ENCODE peak calls at places on chromosome 9, in nine cellular contexts. One of them, this sample, is unnamed.

GRCh38 chr9:33025572-33026347 is 687 bp downstream of the DNAJA1 start:
- DNase-seq in lower lobe of right lung: peak
- DNase-seq in esophagus muscularis mucosa: no peak
- DNase-seq in HL-60: no peak
- DNase-seq in LNCaP clone FGC: no peak
- DNase-seq in spleen: peak
- DNase-seq in thyroid gland: peak
- DNase-seq in OCI-LY7: peak
- DNase-seq in tibial nerve: peak
- DNase-seq in this sample: peak

GRCh38 chr9:104849023-104849422 is 78.9 kb downstream of the ABCA1 start:
- DNase-seq in lower lobe of right lung: no peak
- DNase-seq in esophagus muscularis mucosa: no peak
- DNase-seq in HL-60: no peak
- DNase-seq in LNCaP clone FGC: no peak
- DNase-seq in spleen: no peak
- DNase-seq in thyroid gland: no peak
- DNase-seq in OCI-LY7: no peak
- DNase-seq in tibial nerve: no peak
- DNase-seq in this sample: no peak

GRCh38 chr9:33311953-33312352 is 21.6 kb downstream of the NFX1 start:
- DNase-seq in lower lobe of right lung: no peak
- DNase-seq in esophagus muscularis mucosa: no peak
- DNase-seq in HL-60: no peak
- DNase-seq in LNCaP clone FGC: no peak
- DNase-seq in spleen: no peak
- DNase-seq in thyroid gland: no peak
- DNase-seq in OCI-LY7: no peak
- DNase-seq in tibial nerve: no peak
- DNase-seq in this sample: no peak

GRCh38 chr9:110241491-110242321 is 14.6 kb downstream of the TXN start:
- DNase-seq in lower lobe of right lung: no peak
- DNase-seq in esophagus muscularis mucosa: no peak
- DNase-seq in HL-60: no peak
- DNase-seq in LNCaP clone FGC: no peak
- DNase-seq in spleen: no peak
- DNase-seq in thyroid gland: no peak
- DNase-seq in OCI-LY7: no peak
- DNase-seq in tibial nerve: no peak
- DNase-seq in this sample: no peak

GRCh38 chr9:112852741-112853505 is 37.8 kb downstream of the SLC46A2 start:
- DNase-seq in lower lobe of right lung: no peak
- DNase-seq in esophagus muscularis mucosa: no peak
- DNase-seq in HL-60: no peak
- DNase-seq in LNCaP clone FGC: no peak
- DNase-seq in spleen: no peak
- DNase-seq in thyroid gland: no peak
- DNase-seq in OCI-LY7: no peak
- DNase-seq in tibial nerve: no peak
- DNase-seq in this sample: peak

GRCh38 chr9:87783180-87783579 is 57.3 kb downstream of the CTSL start:
- DNase-seq in lower lobe of right lung: no peak
- DNase-seq in esophagus muscularis mucosa: no peak
- DNase-seq in HL-60: peak
- DNase-seq in LNCaP clone FGC: no peak
- DNase-seq in spleen: no peak
- DNase-seq in thyroid gland: no peak
- DNase-seq in OCI-LY7: no peak
- DNase-seq in tibial nerve: no peak
- DNase-seq in this sample: no peak

GRCh38 chr9:114089206-114089840 is 9.8 kb downstream of the KIF12 start:
- DNase-seq in lower lobe of right lung: no peak
- DNase-seq in esophagus muscularis mucosa: no peak
- DNase-seq in HL-60: no peak
- DNase-seq in LNCaP clone FGC: no peak
- DNase-seq in spleen: peak
- DNase-seq in thyroid gland: no peak
- DNase-seq in OCI-LY7: no peak
- DNase-seq in tibial nerve: no peak
- DNase-seq in this sample: no peak

GRCh38 chr9:137113385-137114159 is 961 bp downstream of the DPP7 start:
- DNase-seq in lower lobe of right lung: no peak
- DNase-seq in esophagus muscularis mucosa: no peak
- DNase-seq in HL-60: no peak
- DNase-seq in LNCaP clone FGC: no peak
- DNase-seq in spleen: no peak
- DNase-seq in thyroid gland: no peak
- DNase-seq in OCI-LY7: no peak
- DNase-seq in tibial nerve: no peak
- DNase-seq in this sample: no peak

GRCh38 chr9:137254624-137255447 is at the start of gene NELFB:
- DNase-seq in lower lobe of right lung: peak
- DNase-seq in esophagus muscularis mucosa: peak
- DNase-seq in HL-60: peak
- DNase-seq in LNCaP clone FGC: peak
- DNase-seq in spleen: peak
- DNase-seq in thyroid gland: peak
- DNase-seq in OCI-LY7: peak
- DNase-seq in tibial nerve: peak
- DNase-seq in this sample: peak

GRCh38 chr9:136886610-136887597 is 588 bp downstream of the TRAF2 start:
- DNase-seq in lower lobe of right lung: no peak
- DNase-seq in esophagus muscularis mucosa: no peak
- DNase-seq in HL-60: no peak
- DNase-seq in LNCaP clone FGC: no peak
- DNase-seq in spleen: no peak
- DNase-seq in thyroid gland: peak
- DNase-seq in OCI-LY7: peak
- DNase-seq in tibial nerve: no peak
- DNase-seq in this sample: no peak

GRCh38 chr9:126519660-126520425 is 93.9 kb upstream of the LMX1B start:
- DNase-seq in lower lobe of right lung: peak
- DNase-seq in esophagus muscularis mucosa: no peak
- DNase-seq in HL-60: no peak
- DNase-seq in LNCaP clone FGC: no peak
- DNase-seq in spleen: peak
- DNase-seq in thyroid gland: no peak
- DNase-seq in OCI-LY7: no peak
- DNase-seq in tibial nerve: no peak
- DNase-seq in this sample: no peak

GRCh38 chr9:132942541-132943182 is 1.8 kb downstream of the TSC1 start:
- DNase-seq in lower lobe of right lung: no peak
- DNase-seq in esophagus muscularis mucosa: no peak
- DNase-seq in HL-60: no peak
- DNase-seq in LNCaP clone FGC: no peak
- DNase-seq in spleen: no peak
- DNase-seq in thyroid gland: no peak
- DNase-seq in OCI-LY7: peak
- DNase-seq in tibial nerve: no peak
- DNase-seq in this sample: no peak

GRCh38 chr9:126342621-126343031 is 16.0 kb downstream of the MVB12B start:
- DNase-seq in lower lobe of right lung: no peak
- DNase-seq in esophagus muscularis mucosa: no peak
- DNase-seq in HL-60: no peak
- DNase-seq in LNCaP clone FGC: no peak
- DNase-seq in spleen: no peak
- DNase-seq in thyroid gland: no peak
- DNase-seq in OCI-LY7: no peak
- DNase-seq in tibial nerve: no peak
- DNase-seq in this sample: no peak

GRCh38 chr9:126536836-126537465 is 76.8 kb upstream of the LMX1B start:
- DNase-seq in lower lobe of right lung: peak
- DNase-seq in esophagus muscularis mucosa: no peak
- DNase-seq in HL-60: no peak
- DNase-seq in LNCaP clone FGC: no peak
- DNase-seq in spleen: peak
- DNase-seq in thyroid gland: no peak
- DNase-seq in OCI-LY7: no peak
- DNase-seq in tibial nerve: no peak
- DNase-seq in this sample: no peak

GRCh38 chr9:115653231-115653630 is 500.4 kb upstream of the PAPPA start:
- DNase-seq in lower lobe of right lung: no peak
- DNase-seq in esophagus muscularis mucosa: no peak
- DNase-seq in HL-60: no peak
- DNase-seq in LNCaP clone FGC: no peak
- DNase-seq in spleen: no peak
- DNase-seq in thyroid gland: no peak
- DNase-seq in OCI-LY7: no peak
- DNase-seq in tibial nerve: no peak
- DNase-seq in this sample: no peak
- TF ChIP-seq CTCF in lower lobe of right lung: no peak
- TF ChIP-seq CTCF in esophagus muscularis mucosa: no peak
- TF ChIP-seq CTCF in HL-60: no peak
- TF ChIP-seq CTCF in LNCaP clone FGC: no peak
- TF ChIP-seq CTCF in spleen: no peak
- TF ChIP-seq CTCF in thyroid gland: no peak
- TF ChIP-seq CTCF in OCI-LY7: no peak
- TF ChIP-seq CTCF in tibial nerve: no peak
- TF ChIP-seq CTCF in this sample: no peak

DNA sequence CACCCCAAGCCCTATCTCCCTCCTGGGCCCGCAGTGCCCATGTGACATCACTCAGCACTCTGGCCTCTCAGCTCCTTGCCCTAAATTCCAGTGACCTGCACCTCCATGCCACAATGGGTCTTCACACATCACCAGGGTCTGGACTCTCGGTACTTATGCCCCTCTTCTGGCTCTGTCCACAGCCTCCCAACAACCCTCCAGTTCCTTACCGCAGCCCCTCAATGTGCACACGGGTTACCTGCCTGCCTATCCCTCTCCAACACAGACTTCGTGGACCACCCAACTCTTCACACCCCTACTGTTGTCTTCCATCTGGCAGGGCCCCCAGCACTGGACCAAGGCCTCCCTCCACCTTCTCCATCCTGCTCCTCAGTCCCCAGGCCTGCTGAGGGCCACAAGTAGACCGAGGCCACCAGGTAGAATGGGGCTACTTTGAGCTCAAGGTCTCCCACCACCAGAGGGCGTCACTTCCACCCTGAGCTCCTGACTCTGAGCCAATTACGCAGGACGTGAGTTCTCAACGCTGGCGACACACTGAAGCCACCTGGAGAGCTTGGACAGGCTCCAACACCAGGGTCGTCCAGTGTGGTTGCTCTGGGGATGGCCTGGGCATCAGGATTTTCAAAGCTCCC is 172.1 kb downstream of the GABBR2 start:
- DNase-seq in lower lobe of right lung: no peak
- DNase-seq in esophagus muscularis mucosa: peak
- DNase-seq in HL-60: peak
- DNase-seq in LNCaP clone FGC: no peak
- DNase-seq in spleen: no peak
- DNase-seq in thyroid gland: no peak
- DNase-seq in OCI-LY7: peak
- DNase-seq in tibial nerve: no peak
- DNase-seq in this sample: peak
- TF ChIP-seq CTCF in lower lobe of right lung: peak
- TF ChIP-seq CTCF in esophagus muscularis mucosa: no peak
- TF ChIP-seq CTCF in HL-60: peak
- TF ChIP-seq CTCF in LNCaP clone FGC: peak
- TF ChIP-seq CTCF in spleen: no peak
- TF ChIP-seq CTCF in thyroid gland: no peak
- TF ChIP-seq CTCF in OCI-LY7: peak
- TF ChIP-seq CTCF in tibial nerve: no peak
- TF ChIP-seq CTCF in this sample: peak

DNA sequence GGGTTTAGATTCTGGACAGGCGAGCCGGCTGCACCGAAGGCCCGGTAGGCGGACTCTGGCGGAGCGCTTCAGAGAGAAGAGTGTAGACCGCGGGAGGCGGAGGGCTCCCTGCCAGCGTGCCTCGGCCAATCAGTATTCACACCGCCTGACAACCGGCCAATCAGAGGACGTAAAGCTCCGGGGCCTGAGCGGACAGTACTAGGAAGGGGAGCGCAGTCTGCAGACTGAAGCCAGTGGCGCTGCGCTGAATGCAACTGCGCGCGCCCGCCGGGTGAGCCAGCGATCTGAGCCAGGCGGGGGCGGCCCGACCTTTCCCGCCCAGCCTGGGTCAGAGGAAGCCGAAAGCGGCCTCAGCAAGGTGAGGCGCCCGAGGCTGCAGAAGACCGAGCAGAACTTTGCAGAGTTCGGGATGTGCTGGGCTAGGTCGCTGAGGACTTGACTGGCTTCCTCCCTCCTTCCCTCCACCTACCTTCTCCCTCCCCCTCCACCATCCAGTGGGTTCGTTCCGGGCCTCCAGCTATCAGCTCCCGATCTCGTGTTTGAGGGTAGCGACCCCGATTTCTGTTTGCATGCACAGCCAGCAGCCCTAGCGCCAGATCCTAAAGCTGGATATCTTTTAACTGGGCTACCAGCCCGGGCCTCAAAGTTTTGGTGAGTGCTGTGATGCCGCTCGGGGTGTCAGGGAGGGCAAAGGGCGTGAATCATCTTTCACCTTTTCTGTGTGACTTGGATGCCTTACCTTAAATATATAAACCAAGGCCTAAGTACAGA is at the start of gene DMRT2:
- DNase-seq in lower lobe of right lung: peak
- DNase-seq in esophagus muscularis mucosa: peak
- DNase-seq in HL-60: no peak
- DNase-seq in LNCaP clone FGC: peak
- DNase-seq in spleen: no peak
- DNase-seq in thyroid gland: peak
- DNase-seq in OCI-LY7: peak
- DNase-seq in tibial nerve: peak
- DNase-seq in this sample: peak
- TF ChIP-seq CTCF in lower lobe of right lung: no peak
- TF ChIP-seq CTCF in esophagus muscularis mucosa: no peak
- TF ChIP-seq CTCF in HL-60: no peak
- TF ChIP-seq CTCF in LNCaP clone FGC: no peak
- TF ChIP-seq CTCF in spleen: no peak
- TF ChIP-seq CTCF in thyroid gland: no peak
- TF ChIP-seq CTCF in OCI-LY7: no peak
- TF ChIP-seq CTCF in tibial nerve: peak
- TF ChIP-seq CTCF in this sample: no peak

GRCh38 chr9:77750284-77750683 is 102.2 kb upstream of the GNA14 start:
- DNase-seq in lower lobe of right lung: no peak
- DNase-seq in esophagus muscularis mucosa: no peak
- DNase-seq in HL-60: no peak
- DNase-seq in LNCaP clone FGC: no peak
- DNase-seq in spleen: no peak
- DNase-seq in thyroid gland: no peak
- DNase-seq in OCI-LY7: no peak
- DNase-seq in tibial nerve: no peak
- DNase-seq in this sample: no peak

GRCh38 chr9:77752566-77752965 is 104.4 kb upstream of the GNA14 start:
- DNase-seq in lower lobe of right lung: no peak
- DNase-seq in esophagus muscularis mucosa: no peak
- DNase-seq in HL-60: no peak
- DNase-seq in LNCaP clone FGC: no peak
- DNase-seq in spleen: no peak
- DNase-seq in thyroid gland: no peak
- DNase-seq in OCI-LY7: no peak
- DNase-seq in tibial nerve: no peak
- DNase-seq in this sample: no peak

GRCh38 chr9:77753183-77753582 is 105.1 kb upstream of the GNA14 start:
- DNase-seq in lower lobe of right lung: no peak
- DNase-seq in esophagus muscularis mucosa: no peak
- DNase-seq in HL-60: no peak
- DNase-seq in LNCaP clone FGC: no peak
- DNase-seq in spleen: no peak
- DNase-seq in thyroid gland: no peak
- DNase-seq in OCI-LY7: no peak
- DNase-seq in tibial nerve: no peak
- DNase-seq in this sample: no peak

GRCh38 chr9:77751341-77752091 is 103.4 kb upstream of the GNA14 start:
- DNase-seq in lower lobe of right lung: no peak
- DNase-seq in esophagus muscularis mucosa: no peak
- DNase-seq in HL-60: no peak
- DNase-seq in LNCaP clone FGC: no peak
- DNase-seq in spleen: no peak
- DNase-seq in thyroid gland: no peak
- DNase-seq in OCI-LY7: peak
- DNase-seq in tibial nerve: peak
- DNase-seq in this sample: peak

GRCh38 chr9:77750981-77751340 is 102.8 kb upstream of the GNA14 start:
- DNase-seq in lower lobe of right lung: no peak
- DNase-seq in esophagus muscularis mucosa: no peak
- DNase-seq in HL-60: no peak
- DNase-seq in LNCaP clone FGC: no peak
- DNase-seq in spleen: no peak
- DNase-seq in thyroid gland: no peak
- DNase-seq in OCI-LY7: no peak
- DNase-seq in tibial nerve: no peak
- DNase-seq in this sample: no peak
- TF ChIP-seq CTCF in lower lobe of right lung: no peak
- TF ChIP-seq CTCF in esophagus muscularis mucosa: no peak
- TF ChIP-seq CTCF in HL-60: no peak
- TF ChIP-seq CTCF in LNCaP clone FGC: no peak
- TF ChIP-seq CTCF in spleen: no peak
- TF ChIP-seq CTCF in thyroid gland: no peak
- TF ChIP-seq CTCF in OCI-LY7: no peak
- TF ChIP-seq CTCF in tibial nerve: no peak
- TF ChIP-seq CTCF in this sample: no peak

This sample was measured in MCF 10A.